ENCODE peak calls at places on chromosomes 7 and 10, in eight cellular contexts. K is heart right ventricle; T is stimulated activated CD8-positive, alpha-beta memory T cell treated with anti-CD3 and anti-CD28 coated beads, Interleukin-2, amount 100 ng/mL, for 48 hours; B is activated CD4-positive, alpha-beta T cell treated with anti-CD3 and anti-CD28 coated beads, Interleukin-2, amount 50 U/mL, for 4 hours; H is left cardiac atrium; N is H7; J is WERI-Rb-1; S is fibroblast of gingiva. A is an unnamed sample.

GRCh38 chr10:98467506-98468318 is 21.0 kb upstream of the HPS1 start:
- DNase-seq in T (peak; percentile 20), N (peak; percentile 89), J (peak; percentile 60), H (peak; percentile 70), S (peak; percentile 83), B (peak; percentile 37), K (peak; percentile 71), A (peak; percentile 82)

GRCh38 chr10:30751678-30752331 is 122.3 kb upstream of the LYZL2 start:
- DNase-seq in J (peak; percentile 62), H (peak; percentile 84), B (peak; percentile 72), K (peak; percentile 76), S (peak; percentile 95), T (peak; percentile 44), N (peak; percentile 84), A (peak; percentile 80)

GRCh38 chr7:144000020-144000419 is at the start of gene OR6B1:
- DNase-seq in T (no peak), S (no peak), H (no peak), N (no peak), K (no peak), B (no peak), J (no peak), A (no peak)

GRCh38 chr10:84424731-84425165 is 96.4 kb downstream of the CCSER2 start:
- DNase-seq in J (no peak), N (no peak), H (peak; percentile 88), S (peak; percentile 94), B (no peak), T (no peak), K (peak; percentile 91), A (no peak)

GRCh38 chr7:67644149-67644548 is 647.5 kb downstream of the TYW1 start:
- DNase-seq in H (no peak), T (no peak), N (no peak), K (no peak), B (no peak), S (no peak), J (peak; percentile 66), A (peak; percentile 67)

GRCh38 chr7:94041529-94041928 is 37.4 kb upstream of the BET1 start:
- DNase-seq in K (no peak), H (no peak), S (no peak), N (no peak), T (no peak), B (no peak), J (no peak), A (no peak)

GRCh38 chr7:130961128-130961601 is 227.2 kb upstream of the KLF14 start:
- DNase-seq in S (peak; percentile 73), B (peak; percentile 76), T (peak; percentile 62), K (no peak), J (no peak), N (no peak), H (no peak), A (no peak)

GRCh38 chr7:5491251-5492044 is 67.8 kb upstream of the TNRC18 start:
- DNase-seq in J (peak; percentile 77), T (no peak), N (peak; percentile 60), S (no peak), B (no peak), H (no peak), K (no peak), A (no peak)

GRCh38 chr10:121696854-121697253 is 98.6 kb upstream of the FGFR2 start:
- DNase-seq in N (peak; percentile 66), H (no peak), S (no peak), J (peak; percentile 78), K (no peak), T (peak; percentile 30), B (no peak), A (no peak)

GRCh38 chr7:66741706-66742053 is 1.1 kb downstream of the RABGEF1 start:
- DNase-seq in H (no peak), B (no peak), T (no peak), N (no peak), K (no peak), J (peak; percentile 45), S (peak; percentile 38), A (no peak)

GRCh38 chr10:79298403-79299244 is 48.6 kb upstream of the PPIF start:
- DNase-seq in N (no peak), H (peak; percentile 80), J (no peak), T (peak; percentile 51), S (peak; percentile 86), B (peak; percentile 42), K (no peak), A (no peak)

GRCh38 chr10:130580975-130581374 is 444.8 kb downstream of the GLRX3 start:
- DNase-seq in H (no peak), K (no peak), N (no peak), T (no peak), S (no peak), J (no peak), B (no peak), A (no peak)

A was measured in D341Med.